ENCODE peak calls at places on chromosomes 4 and X, in five cellular contexts. F is GM23248, Q is AG04450, U is OCI-LY7, Y is mesendoderm. S is an unnamed sample.

GRCh38 chr4:139738846-139739613 is 73.4 kb downstream of the MGST2 start:
- DNase-seq in Q (no peak), U (no peak), Y (no peak), F (peak), S (no peak)

GRCh38 chrX:39899876-39900787 is 197.6 kb downstream of the BCOR start:
- DNase-seq in Y (no peak), F (no peak), U (no peak), Q (no peak), S (no peak)

GRCh38 chr4:6574747-6575502 is at the start of gene MAN2B2:
- DNase-seq in F (peak), U (peak), Q (peak), Y (peak), S (no peak)

GRCh38 chr4:90002406-90003040 is 107.9 kb downstream of the MMRN1 start:
- DNase-seq in U (no peak), Q (no peak), F (no peak), Y (no peak), S (no peak)

GRCh38 chrX:71603618-71604017 is 14.7 kb downstream of the CXCR3 start:
- DNase-seq in U (no peak), Y (peak), F (peak), Q (no peak), S (no peak)

GRCh38 chr4:1297456-1298325 is 8.0 kb downstream of the MAEA start:
- DNase-seq in F (no peak), Q (no peak), U (no peak), Y (peak), S (no peak)

GRCh38 chrX:47612418-47612817 is 7.2 kb downstream of the SYN1 start:
- DNase-seq in Y (no peak), F (no peak), Q (no peak), U (no peak), S (no peak)

GRCh38 chrX:7941390-7942042 is 14.3 kb upstream of the PNPLA4 start:
- DNase-seq in F (peak), Q (no peak), U (peak), Y (peak), S (no peak)

GRCh38 chr4:56206258-56206657 is 181.0 kb downstream of the AASDH start:
- DNase-seq in Q (no peak), F (no peak), U (no peak), Y (no peak), S (no peak)

GRCh38 chr4:138671106-138671505 is 344.5 kb upstream of the NOCT start:
- DNase-seq in F (no peak), Q (no peak), Y (no peak), U (no peak), S (no peak)

GRCh38 chrX:3066555-3066954 is 25.3 kb downstream of the ARSF start:
- DNase-seq in Y (no peak), U (no peak), F (peak), Q (no peak), S (peak)

GRCh38 chr4:8821151-8821950 is 50.3 kb downstream of the HMX1 start:
- DNase-seq in Y (no peak), F (no peak), Q (no peak), U (no peak), S (no peak)

GRCh38 chr4:151184523-151185458 is 85.4 kb downstream of the RPS3A start:
- DNase-seq in Q (no peak), F (peak), U (no peak), Y (peak), S (no peak)

GRCh38 chr4:156606444-156607197 is 365.0 kb downstream of the PDGFC start:
- DNase-seq in F (peak), Q (no peak), U (no peak), Y (no peak), S (no peak)

GRCh38 chrX:22134681-22135080 is 102.6 kb downstream of the PHEX start:
- DNase-seq in U (no peak), F (peak), Q (peak), Y (peak), S (no peak)

GRCh38 chrX:153934473-153935325 is at the start of gene NAA10:
- DNase-seq in Y (peak), U (peak), Q (no peak), F (peak), S (no peak)

GRCh38 chr4:17273047-17273446 is 238.8 kb downstream of the QDPR start:
- DNase-seq in U (no peak), F (no peak), Y (no peak), Q (no peak), S (no peak)

GRCh38 chr4:13538427-13538973 is 5.8 kb downstream of the NKX3-2 start:
- DNase-seq in Q (no peak), F (no peak), U (no peak), Y (no peak), S (no peak)

GRCh38 chr4:6324999-6325790 is 55.5 kb downstream of the WFS1 start:
- DNase-seq in Y (peak), F (peak), U (no peak), Q (no peak), S (no peak)

GRCh38 chrX:7996414-7996813 is 69.2 kb upstream of the PNPLA4 start:
- DNase-seq in Y (peak), U (peak), F (peak), Q (no peak), S (no peak)

GRCh38 chr4:7074423-7074822 is 6.6 kb upstream of the GRPEL1 start:
- DNase-seq in U (no peak), F (peak), Y (no peak), Q (no peak), S (no peak)

GRCh38 chrX:115419094-115419493 is 129.6 kb downstream of the LUZP4 start:
- DNase-seq in F (no peak), Y (no peak), Q (no peak), U (no peak), S (no peak)

GRCh38 chr4:40316782-40317635 is 18.1 kb upstream of the CHRNA9 start:
- DNase-seq in Q (peak), U (peak), F (peak), Y (peak), S (no peak)

GRCh38 chr4:161704653-161705052 is 459.1 kb downstream of the FSTL5 start:
- DNase-seq in Q (no peak), U (no peak), Y (peak), F (no peak), S (no peak)

DNA sequence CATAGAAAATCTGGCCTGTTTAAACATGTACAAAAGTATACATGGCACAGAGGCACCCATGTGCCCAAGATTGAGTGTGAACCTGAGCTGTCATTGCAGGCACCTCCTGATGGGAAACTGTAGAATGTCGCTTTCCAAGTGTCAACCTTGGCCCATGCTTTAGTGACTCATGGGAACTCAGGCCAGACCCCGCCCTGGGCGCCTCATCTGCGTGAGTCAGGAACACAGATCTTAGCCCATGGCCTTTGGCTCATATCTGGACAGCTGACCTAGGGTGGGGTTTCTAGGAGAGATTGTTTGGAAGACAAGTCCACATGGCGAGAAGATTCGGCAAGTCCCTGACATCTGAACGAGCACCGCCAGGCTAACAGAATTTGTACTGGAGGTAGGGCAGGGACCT is 50.0 kb downstream of the CYTL1 start:
- DNase-seq in F (peak), Y (no peak), U (no peak), Q (no peak), S (peak)
- H3K27ac ChIP-seq in F (peak), Y (no peak), U (no peak), Q (no peak), S (no peak)

GRCh38 chr4:94516067-94516466 is 64.3 kb downstream of the PDLIM5 start:
- DNase-seq in Y (peak), U (no peak), Q (peak), F (peak), S (no peak)
- H3K27ac ChIP-seq in Y (no peak), U (no peak), Q (peak), F (peak), S (peak)

GRCh38 chr4:120317713-120318112 is 251.1 kb upstream of the MAD2L1 start:
- DNase-seq in Y (peak), Q (no peak), F (no peak), U (no peak), S (no peak)
- H3K27ac ChIP-seq in Y (no peak), Q (no peak), F (no peak), U (no peak), S (no peak)

GRCh38 chr4:158013858-158014257 is 159.0 kb downstream of the GASK1B start:
- DNase-seq in Y (no peak), Q (no peak), F (peak), U (no peak), S (no peak)
- H3K27ac ChIP-seq in Y (no peak), Q (no peak), F (no peak), U (no peak), S (no peak)

DNA sequence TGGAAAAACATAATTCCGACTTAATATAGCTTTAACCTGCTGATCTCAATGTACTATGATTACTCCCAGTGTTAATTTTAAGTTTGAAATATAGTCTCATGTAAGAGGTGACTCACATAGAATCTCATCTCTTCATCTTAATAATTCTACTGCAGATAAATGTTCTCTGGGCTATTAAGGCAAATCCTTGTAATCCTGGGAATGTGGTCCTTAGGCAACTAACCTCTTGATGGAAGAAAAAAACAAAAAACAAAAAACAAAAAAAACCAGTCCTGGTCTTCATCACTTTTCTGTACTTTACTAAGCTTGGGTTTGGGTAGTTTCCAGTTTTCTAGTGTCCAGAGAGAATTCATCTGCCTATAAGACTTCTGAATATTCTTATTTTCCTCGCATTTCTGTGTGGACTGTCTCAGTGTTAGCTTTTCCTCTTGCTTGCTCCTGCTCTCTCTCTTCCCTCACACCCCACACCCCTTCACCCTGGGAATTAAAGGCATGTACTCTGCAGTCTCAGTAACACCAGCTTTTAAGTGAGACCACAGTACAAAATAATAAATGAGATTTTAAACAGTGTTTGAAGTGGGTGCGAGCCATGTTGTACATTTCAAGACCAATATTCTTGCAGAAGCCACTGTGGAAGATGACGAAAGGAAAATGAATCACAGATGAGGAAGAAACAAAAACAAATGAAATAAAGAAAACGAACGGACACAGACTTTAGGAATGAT is 51.7 kb downstream of the HAND2 start:
- DNase-seq in F (peak), Q (no peak), Y (no peak), U (no peak), S (no peak)
- H3K27ac ChIP-seq in F (no peak), Q (no peak), Y (no peak), U (no peak), S (no peak)

GRCh38 chr4:184734758-184735157 is 862 bp upstream of the CENPU start:
- DNase-seq in Q (no peak), U (no peak), F (no peak), Y (no peak), S (no peak)
- H3K27ac ChIP-seq in Q (no peak), U (peak), F (no peak), Y (no peak), S (no peak)

DNA sequence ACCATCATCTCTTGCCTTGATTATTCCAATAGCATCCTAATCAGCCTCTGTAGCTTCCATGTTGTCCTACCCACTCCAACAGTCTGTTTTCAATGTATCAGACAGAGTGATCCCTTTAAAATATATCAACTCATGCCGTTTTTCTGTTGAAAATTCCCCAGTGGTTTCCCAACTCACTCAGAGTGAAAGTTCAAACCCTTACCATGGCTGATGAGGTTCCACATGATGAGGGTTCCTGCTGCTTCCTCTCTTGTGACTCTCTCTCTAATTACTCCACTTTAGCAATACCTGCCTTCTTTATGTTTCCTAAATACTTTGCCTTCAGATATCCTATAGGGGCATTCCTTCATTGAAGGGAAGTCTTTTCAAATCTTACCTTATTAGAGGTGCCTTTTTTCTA is 334.7 kb downstream of the PPP1R2C start:
- DNase-seq in Y (no peak), U (no peak), F (no peak), Q (no peak), S (no peak)
- H3K27ac ChIP-seq in Y (no peak), U (no peak), F (no peak), Q (no peak), S (no peak)

DNA sequence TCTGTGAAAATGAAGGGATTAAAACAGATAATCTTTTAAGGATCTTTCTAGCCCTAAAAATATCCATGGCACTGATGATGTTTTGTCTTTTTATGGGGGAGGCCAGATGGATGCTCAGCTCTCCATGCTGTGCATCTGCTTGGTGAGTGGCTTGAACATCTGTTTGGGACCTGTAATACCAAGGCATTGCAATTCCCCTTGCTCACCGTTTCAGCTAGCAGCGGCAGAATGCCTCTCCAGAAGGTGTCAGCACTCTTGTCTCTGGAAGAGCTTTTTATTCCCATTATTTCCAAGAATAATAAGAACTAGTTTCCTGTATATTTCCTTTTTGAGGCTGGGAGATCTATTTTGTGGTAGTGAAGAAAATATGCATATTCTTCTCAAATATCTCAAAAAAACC is 151.9 kb upstream of the ANK2 start:
- DNase-seq in F (no peak), U (no peak), Q (no peak), Y (peak), S (no peak)
- H3K27ac ChIP-seq in F (no peak), U (no peak), Q (no peak), Y (no peak), S (no peak)

DNA sequence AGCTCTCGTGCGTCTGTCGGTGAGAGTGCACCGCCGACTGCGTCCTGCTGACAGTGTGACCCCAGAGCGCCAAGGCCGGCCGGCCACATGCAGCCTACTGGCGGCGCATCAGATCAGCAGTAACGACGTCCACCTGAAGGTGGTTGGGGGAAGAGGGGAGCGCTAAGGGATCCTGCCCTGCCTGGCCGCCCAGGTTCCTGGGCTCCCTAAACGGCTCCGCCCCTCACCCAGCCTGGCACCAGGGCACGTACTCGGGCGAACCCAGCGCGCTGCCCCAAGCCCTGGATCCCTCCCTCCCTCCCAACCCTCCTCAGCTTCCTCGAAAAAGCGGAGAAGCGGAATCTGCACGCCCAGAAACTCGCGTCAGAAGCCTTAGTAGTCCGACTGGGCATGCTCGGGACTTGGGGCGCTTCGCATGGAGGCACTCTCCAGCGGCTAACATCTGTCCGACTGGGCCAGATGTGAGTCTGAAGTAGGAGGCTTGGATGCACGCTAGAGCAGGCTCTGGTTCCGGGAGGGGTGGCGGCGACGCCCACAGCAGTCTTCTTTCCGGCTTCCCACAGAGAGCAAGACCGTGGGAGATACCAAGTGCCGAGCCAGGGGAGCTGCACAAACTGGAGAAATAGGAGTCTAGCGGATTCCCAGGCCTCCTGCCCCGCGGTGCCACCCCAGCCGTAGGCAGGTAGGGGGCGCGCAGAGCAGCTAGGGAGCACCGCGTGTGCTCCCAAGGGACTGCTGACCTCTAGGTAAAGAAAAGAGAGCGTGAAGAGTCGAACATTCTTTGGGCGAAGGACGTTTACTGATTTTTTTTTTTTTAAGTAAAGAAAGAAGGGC is 114.4 kb upstream of the TEX13C start:
- DNase-seq in Q (no peak), Y (peak), U (no peak), F (peak), S (peak)
- H3K27ac ChIP-seq in Q (no peak), Y (no peak), U (no peak), F (no peak), S (no peak)

GRCh38 chr4:77047037-77047436 is 28.8 kb downstream of the CCNI start:
- DNase-seq in F (peak), Q (no peak), U (peak), Y (peak), S (no peak)

GRCh38 chr4:77050962-77051361 is 24.8 kb downstream of the CCNI start:
- DNase-seq in Y (no peak), Q (no peak), U (no peak), F (no peak), S (no peak)

GRCh38 chr4:77052352-77052751 is 23.4 kb downstream of the CCNI start:
- DNase-seq in F (peak), Y (peak), U (peak), Q (no peak), S (no peak)
- H3K27ac ChIP-seq in F (peak), Y (no peak), U (no peak), Q (peak), S (peak)